ENCODE peak calls at places on chromosomes 12 and 14, in eight cellular contexts. Z is heart right ventricle, O is gastrocnemius medialis, G is mammary epithelial cell, V is kidney epithelial cell, Y is spleen, L is adipocyte, A is BJ. S is an unnamed sample. For H3K27me3, the result is how much of the 10 kb centered on the place peaks cover.

GRCh38 chr12:74747305-74747704 is 209.7 kb downstream of the ATXN7L3B start:
- DNase-seq in A (no peak), Z (no peak), G (no peak), V (peak), O (no peak), Y (no peak), L (peak), S (no peak)

GRCh38 chr12:54376596-54377468 is 7.7 kb downstream of the ZNF385A start:
- DNase-seq in L (no peak), G (no peak), V (no peak), Z (no peak), A (no peak), Y (no peak), O (peak), S (no peak)

GRCh38 chr12:113140706-113141105 is 5.1 kb upstream of the RASAL1 start:
- DNase-seq in L (no peak), V (no peak), A (no peak), G (no peak), O (no peak), Y (peak), Z (no peak), S (no peak)

GRCh38 chr12:116969615-116970575 is 59.1 kb downstream of the FBXW8 start:
- DNase-seq in V (no peak), Y (no peak), L (no peak), Z (peak), G (no peak), A (no peak), O (peak), S (no peak)

GRCh38 chr14:101820283-101820798 is 58.8 kb downstream of the PPP2R5C start:
- DNase-seq in Y (no peak), V (no peak), Z (no peak), O (no peak), L (no peak), G (no peak), A (no peak), S (peak)

GRCh38 chr14:90273532-90273931 is 17.2 kb downstream of the PSMC1 start:
- DNase-seq in G (no peak), Y (no peak), A (no peak), L (no peak), V (no peak), Z (no peak), O (no peak), S (no peak)

GRCh38 chr12:54005853-54006699 is 2.7 kb upstream of the HOXC8 start:
- DNase-seq in Z (peak), G (peak), L (peak), O (peak), A (no peak), V (no peak), Y (peak), S (peak)

GRCh38 chr14:77097006-77097688 is 911 bp upstream of the CIPC start:
- DNase-seq in O (no peak), G (no peak), Y (no peak), Z (no peak), L (no peak), A (no peak), V (no peak), S (no peak)

GRCh38 chr14:50714452-50715073 is 46.5 kb upstream of the SAV1 start:
- DNase-seq in A (no peak), Z (peak), O (no peak), V (no peak), L (peak), Y (no peak), G (peak), S (no peak)

GRCh38 chr12:48184549-48184922 is 1.1 kb downstream of the CCDC184 start:
- DNase-seq in Z (no peak), A (no peak), G (no peak), L (no peak), V (no peak), Y (no peak), O (no peak), S (no peak)

GRCh38 chr14:59601056-59601455 is 24.4 kb upstream of the CCDC175 start:
- DNase-seq in O (no peak), A (no peak), V (no peak), G (no peak), Z (no peak), Y (no peak), L (no peak), S (no peak)

GRCh38 chr12:88553941-88554658 is 26.2 kb downstream of the KITLG start:
- DNase-seq in L (peak), Z (no peak), Y (no peak), A (peak), V (peak), O (no peak), G (peak), S (no peak)

GRCh38 chr14:47539065-47539464 is 136.3 kb downstream of the MDGA2 start:
- DNase-seq in Y (no peak), G (no peak), Z (no peak), O (no peak), A (no peak), L (peak), V (peak), S (no peak)

GRCh38 chr12:117850048-117850447 is 118.7 kb downstream of the KSR2 start:
- DNase-seq in Z (no peak), Y (no peak), O (no peak), G (peak), L (peak), A (no peak), V (no peak), S (no peak)

GRCh38 chr14:60008042-60008441 is 83.7 kb upstream of the PCNX4 start:
- DNase-seq in Y (no peak), A (no peak), G (no peak), V (no peak), O (no peak), L (peak), Z (no peak), S (no peak)

GRCh38 chr12:90065301-90065801 is 356.7 kb upstream of the ATP2B1 start:
- DNase-seq in Y (no peak), A (no peak), L (no peak), V (no peak), Z (no peak), G (peak), O (no peak), S (no peak)

GRCh38 chr12:92064420-92064819 is 81.2 kb downstream of the BTG1 start:
- DNase-seq in G (no peak), Z (no peak), A (no peak), V (no peak), L (no peak), O (no peak), Y (no peak), S (no peak)

GRCh38 chr14:67940894-67941455 is 121.4 kb downstream of the RAD51B start:
- DNase-seq in Z (peak), V (peak), A (peak), G (peak), Y (no peak), L (peak), O (no peak), S (no peak)

GRCh38 chr14:96663491-96664067 is 133.6 kb upstream of the VRK1 start:
- DNase-seq in Z (no peak), A (no peak), V (no peak), Y (no peak), G (no peak), L (no peak), O (no peak), S (no peak)

GRCh38 chr12:54935235-54935951 is 49.2 kb downstream of the TESPA1 start:
- DNase-seq in Y (no peak), Z (no peak), V (peak), L (peak), G (peak), O (no peak), A (peak), S (peak)

GRCh38 chr14:99872786-99873440 is 79.7 kb downstream of the EML1 start:
- DNase-seq in Z (no peak), A (no peak), Y (no peak), L (peak), O (no peak), G (no peak), V (no peak), S (no peak)

GRCh38 chr12:71755146-71755892 is 656 bp downstream of the RAB21 start:
- DNase-seq in Z (peak), L (peak), A (no peak), Y (no peak), V (peak), G (peak), O (peak), S (peak)

GRCh38 chr14:105589161-105589925 is 63.0 kb downstream of the TMEM121 start:
- DNase-seq in V (no peak), O (no peak), Z (no peak), L (no peak), A (no peak), G (no peak), Y (peak), S (no peak)

GRCh38 chr12:12423367-12423766 is 66.5 kb downstream of the BORCS5 start:
- DNase-seq in Y (no peak), L (no peak), Z (no peak), O (no peak), A (no peak), G (no peak), V (no peak), S (no peak)

GRCh38 chr14:55332654-55333570 is 61.7 kb downstream of the FBXO34 start:
- DNase-seq in V (no peak), Y (no peak), Z (no peak), O (no peak), G (no peak), L (no peak), A (no peak), S (no peak)

GRCh38 chr14:20302042-20302761 is 3.5 kb downstream of the TTC5 start:
- DNase-seq in Y (no peak), A (peak), L (peak), V (no peak), G (no peak), O (no peak), Z (no peak), S (no peak)

GRCh38 chr14:29553427-29553826 is 374.2 kb downstream of the PRKD1 start:
- DNase-seq in L (no peak), A (no peak), O (no peak), Y (no peak), Z (no peak), V (no peak), G (no peak), S (no peak)

GRCh38 chr12:130809791-130810190 is 29.3 kb downstream of the STX2 start:
- DNase-seq in Y (no peak), L (no peak), O (no peak), A (no peak), Z (no peak), G (no peak), V (no peak), S (no peak)

GRCh38 chr12:14769462-14769836 is 33.8 kb downstream of the WBP11 start:
- DNase-seq in O (no peak), L (peak), A (no peak), G (no peak), Z (peak), V (no peak), Y (peak), S (no peak)

GRCh38 chr12:127386723-127387122 is 880.2 kb upstream of the TMEM132C start:
- DNase-seq in G (peak), Y (no peak), V (no peak), O (no peak), L (no peak), A (no peak), Z (no peak), S (no peak)

GRCh38 chr14:57069702-57070101 is 199.0 kb downstream of the EXOC5 start:
- DNase-seq in O (no peak), Y (no peak), G (no peak), A (no peak), V (no peak), L (no peak), Z (no peak), S (no peak)

GRCh38 chr12:25694072-25694471 is 141.0 kb upstream of the LMNTD1 start:
- DNase-seq in A (peak), Z (peak), O (no peak), L (peak), G (peak), Y (no peak), V (no peak), S (no peak)

GRCh38 chr14:87901196-87901595 is 91.8 kb downstream of the GALC start:
- DNase-seq in G (no peak), Z (no peak), V (no peak), O (no peak), L (no peak), Y (no peak), A (no peak), S (no peak)

DNA sequence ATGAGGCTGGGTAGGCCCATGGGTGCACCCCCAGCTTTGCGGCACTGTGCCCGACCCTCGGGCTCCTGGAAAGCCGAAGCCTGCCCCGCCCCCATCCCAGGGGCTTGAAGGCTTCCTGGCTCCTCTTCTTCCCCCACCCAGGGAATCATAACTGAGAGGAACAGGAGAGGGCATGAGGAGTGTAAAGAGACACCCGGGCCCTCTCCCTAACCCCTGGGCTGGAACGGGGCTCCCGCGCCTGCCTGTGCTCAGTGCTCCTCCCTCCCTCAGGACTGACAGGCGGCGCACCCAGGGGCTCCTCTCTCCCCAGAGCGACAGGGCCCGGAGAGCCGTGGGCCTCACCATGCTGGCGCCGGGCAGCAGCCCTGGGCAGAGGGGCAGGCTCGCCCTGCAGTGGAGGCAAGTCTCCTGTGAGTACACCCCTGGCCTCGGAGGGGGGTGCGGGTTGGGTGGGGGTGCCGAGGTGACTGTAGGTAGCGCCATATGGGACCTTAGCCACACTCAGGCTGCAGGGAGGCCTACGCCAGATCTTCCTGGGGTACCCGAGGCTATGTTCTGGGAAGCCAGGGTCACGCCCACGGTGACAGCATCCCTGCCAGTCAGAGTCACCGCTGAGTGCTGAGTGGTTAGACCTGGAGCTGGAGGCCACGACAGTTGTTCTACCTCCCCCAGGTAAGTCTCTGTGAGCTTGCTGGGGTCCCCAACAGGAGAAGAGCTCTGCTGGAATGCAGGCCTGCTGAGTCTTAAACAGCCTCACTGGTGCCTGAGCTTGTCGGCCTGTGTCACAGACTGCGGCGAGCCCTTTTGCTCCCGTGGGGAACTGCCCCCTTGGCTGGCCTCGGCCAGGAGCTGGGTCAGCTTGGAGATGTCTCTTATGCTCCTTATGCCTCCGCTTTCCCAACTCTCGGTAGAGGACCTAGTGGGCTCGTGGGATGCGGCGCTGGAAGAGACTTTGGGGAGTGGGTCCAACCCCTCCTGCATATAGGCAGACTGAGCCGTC is 7.7 kb downstream of the LRTM2 start:
- DNase-seq in L (no peak), O (no peak), V (no peak), A (no peak), Y (peak), Z (no peak), G (no peak), S (no peak)
- H3K27me3 ChIP-seq in L (half or more), O (under half), V (half or more), A (under half), Y (half or more), Z (under half), G (under half), S (under half)

GRCh38 chr12:52254180-52254964 is 20.1 kb upstream of the KRT86 start:
- DNase-seq in Z (no peak), Y (peak), L (no peak), O (no peak), V (no peak), A (no peak), G (peak), S (no peak)
- H3K27me3 ChIP-seq in Z (half or more), Y (half or more), L (half or more), O (under half), V (under half), A (under half), G (under half), S (under half)

DNA sequence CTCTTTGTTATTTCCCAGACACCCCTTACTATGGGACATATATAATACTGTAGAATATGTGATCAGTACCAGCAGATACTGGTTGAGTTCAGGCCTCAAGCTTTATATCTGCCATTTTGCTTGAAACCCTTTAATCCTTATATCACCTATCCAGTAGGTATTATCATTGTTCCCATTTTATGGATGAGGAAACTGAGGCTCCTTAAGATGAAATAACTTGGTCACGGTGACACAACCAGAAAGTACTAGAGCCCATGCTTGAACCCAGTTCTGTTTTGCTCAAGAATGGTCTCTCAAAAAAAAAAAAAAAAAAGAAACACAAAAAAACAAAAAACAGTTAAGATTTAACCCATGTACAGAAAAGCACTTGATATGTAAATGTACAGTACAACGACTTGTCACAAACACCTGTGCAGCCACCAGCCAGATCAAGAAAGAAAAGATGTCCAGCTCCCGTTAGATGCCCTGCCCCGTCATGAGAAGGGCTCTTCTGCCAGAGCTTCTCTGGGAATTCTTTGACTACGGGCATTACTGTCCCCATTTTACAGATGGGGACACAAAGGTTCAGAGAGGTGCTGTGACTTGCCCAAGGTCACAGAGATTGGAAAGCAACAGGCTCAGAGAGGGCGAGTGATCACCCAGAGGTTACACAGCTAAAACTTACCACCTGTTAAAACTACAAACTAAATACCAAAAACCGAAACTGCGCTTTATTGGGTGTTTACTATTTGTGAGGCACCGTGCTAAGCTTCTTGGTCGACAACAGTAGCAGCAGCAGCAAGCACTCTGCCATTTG is 669 bp upstream of the WSCD2 start:
- DNase-seq in O (no peak), V (no peak), A (no peak), Y (no peak), Z (no peak), L (no peak), G (no peak), S (no peak)
- H3K27me3 ChIP-seq in O (under half), V (under half), A (under half), Y (half or more), Z (half or more), L (half or more), G (under half), S (under half)

GRCh38 chr14:69882086-69882864 is 3.1 kb downstream of the SMOC1 start:
- DNase-seq in Y (no peak), Z (no peak), G (no peak), A (no peak), O (no peak), V (no peak), L (no peak), S (no peak)
- H3K27me3 ChIP-seq in Y (under half), Z (half or more), G (under half), A (under half), O (under half), V (under half), L (under half), S (under half)

GRCh38 chr14:23362200-23362599 is 2.8 kb downstream of the EFS start:
- DNase-seq in G (no peak), A (no peak), Z (no peak), V (no peak), O (no peak), Y (peak), L (peak), S (no peak)

GRCh38 chr14:23366163-23366921 is 1.4 kb upstream of the EFS start:
- DNase-seq in A (no peak), V (peak), G (peak), Z (peak), Y (peak), L (peak), O (no peak), S (no peak)

GRCh38 chr14:23365353-23366162 is 586 bp upstream of the EFS start:
- DNase-seq in Y (peak), L (peak), Z (no peak), A (no peak), O (no peak), G (no peak), V (no peak), S (no peak)

GRCh38 chr14:23364604-23365352 is at the start of gene EFS:
- DNase-seq in O (no peak), G (no peak), Y (peak), A (no peak), Z (peak), V (no peak), L (peak), S (no peak)

DNA sequence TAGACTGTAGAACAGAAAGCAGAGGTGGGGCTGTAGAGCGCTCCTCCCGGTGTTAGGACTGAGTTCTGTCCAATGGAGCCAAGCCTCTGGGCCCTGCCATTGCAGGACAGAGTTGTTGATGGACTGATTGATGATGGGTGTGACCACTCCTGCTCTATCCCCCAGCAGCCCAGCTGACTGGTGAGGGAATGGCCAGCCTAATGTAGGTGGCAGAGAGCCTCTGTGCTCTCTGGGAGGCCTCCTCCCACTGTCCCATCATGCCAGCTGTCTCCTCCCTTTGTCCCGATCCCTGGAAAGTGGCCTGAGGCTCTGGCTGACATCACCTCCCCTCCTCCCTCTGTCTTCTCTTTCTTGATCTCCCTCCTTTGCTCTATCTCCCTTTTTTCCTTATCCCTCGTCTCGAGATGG is 804 bp downstream of the EFS start:
- DNase-seq in Y (peak), V (no peak), Z (no peak), G (no peak), A (no peak), L (peak), O (peak), S (no peak)
- H3K27me3 ChIP-seq in Y (under half), V (under half), Z (under half), G (under half), A (under half), L (under half), O (under half), S (under half)

GRCh38 chr14:80572666-80573065 is 361.4 kb upstream of the DIO2 start:
- DNase-seq in O (no peak), Y (no peak), Z (no peak), V (no peak), A (no peak), L (no peak), G (no peak), S (no peak)
- H3K27me3 ChIP-seq in O (under half), Y (under half), Z (under half), V (under half), A (under half), L (under half), G (under half), S (under half)

DNA sequence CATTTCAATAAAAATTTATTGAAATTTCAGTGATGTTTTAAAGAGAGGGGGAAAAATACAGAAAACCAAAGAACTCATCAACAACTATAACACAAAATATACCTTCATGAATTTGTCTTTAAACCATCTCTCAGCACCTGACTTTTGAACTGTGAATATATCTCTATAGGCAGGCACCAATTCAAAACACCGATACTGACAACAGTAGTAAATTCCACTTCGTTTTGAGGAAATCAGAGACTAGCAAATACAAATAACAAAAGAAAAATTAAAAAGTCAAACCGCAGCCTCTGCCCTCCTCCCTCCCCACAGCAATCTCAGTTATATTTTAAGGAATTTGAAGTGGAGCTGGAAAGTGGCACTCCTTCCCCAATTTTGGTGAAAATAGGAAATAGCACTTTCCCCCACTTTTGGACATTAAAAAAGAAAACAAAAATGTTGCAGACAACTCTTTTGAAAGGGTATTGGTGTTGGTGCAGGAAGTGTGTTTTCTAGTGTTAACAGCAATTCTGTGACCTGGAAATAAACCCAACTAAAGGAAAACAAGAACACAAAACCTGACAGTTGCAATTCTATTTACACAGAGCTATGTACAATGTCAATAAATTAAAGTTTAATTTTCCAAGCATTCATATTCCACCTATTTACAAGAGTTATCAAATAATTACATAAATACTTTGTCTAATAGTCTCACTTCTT is 13.6 kb downstream of the TBX3 start:
- DNase-seq in Z (no peak), L (peak), G (peak), O (no peak), V (no peak), A (no peak), Y (no peak), S (no peak)
- H3K27me3 ChIP-seq in Z (half or more), L (under half), G (under half), O (under half), V (under half), A (under half), Y (half or more), S (under half)